ENCODE peak calls at places on chromosomes 16 and 17, in four cellular contexts. One of them, this sample, is unnamed.

GRCh38 chr17:27565874-27566672 is 64.9 kb upstream of the LGALS9 start:
- DNase-seq in CD8-positive, alpha-beta T cell: no peak
- DNase-seq in suprapubic skin: no peak
- DNase-seq in activated B cell treated with CpG ODN at 0.5 μM for 24 hours: no peak
- DNase-seq in this sample: no peak

GRCh38 chr17:57420674-57421392 is 164.5 kb downstream of the MSI2 start:
- DNase-seq in CD8-positive, alpha-beta T cell: no peak
- DNase-seq in suprapubic skin: no peak
- DNase-seq in activated B cell treated with CpG ODN at 0.5 μM for 24 hours: no peak
- DNase-seq in this sample: no peak

GRCh38 chr16:85393674-85394510 is 219.2 kb upstream of the GSE1 start:
- DNase-seq in activated B cell treated with CpG ODN at 0.5 μM for 24 hours: peak; percentile 65
- DNase-seq in suprapubic skin: no peak
- DNase-seq in CD8-positive, alpha-beta T cell: peak; percentile 59
- DNase-seq in this sample: peak; percentile 63

GRCh38 chr16:59719121-59719520 is 985.0 kb upstream of the GOT2 start:
- DNase-seq in CD8-positive, alpha-beta T cell: no peak
- DNase-seq in activated B cell treated with CpG ODN at 0.5 μM for 24 hours: no peak
- DNase-seq in suprapubic skin: no peak
- DNase-seq in this sample: no peak

GRCh38 chr16:81544261-81544660 is 99.7 kb downstream of the CMIP start:
- DNase-seq in suprapubic skin: no peak
- DNase-seq in activated B cell treated with CpG ODN at 0.5 μM for 24 hours: no peak
- DNase-seq in CD8-positive, alpha-beta T cell: no peak
- DNase-seq in this sample: no peak

GRCh38 chr17:39605492-39606433 is 2.0 kb downstream of the NEUROD2 start:
- DNase-seq in activated B cell treated with CpG ODN at 0.5 μM for 24 hours: peak; percentile 34
- DNase-seq in suprapubic skin: no peak
- DNase-seq in CD8-positive, alpha-beta T cell: no peak
- DNase-seq in this sample: no peak

GRCh38 chr17:41329279-41329925 is 13.9 kb upstream of the KRTAP17-1 start:
- DNase-seq in CD8-positive, alpha-beta T cell: no peak
- DNase-seq in suprapubic skin: no peak
- DNase-seq in activated B cell treated with CpG ODN at 0.5 μM for 24 hours: no peak
- DNase-seq in this sample: no peak

GRCh38 chr16:51062039-51062438 is 89.0 kb downstream of the SALL1 start:
- DNase-seq in CD8-positive, alpha-beta T cell: no peak
- DNase-seq in activated B cell treated with CpG ODN at 0.5 μM for 24 hours: no peak
- DNase-seq in suprapubic skin: no peak
- DNase-seq in this sample: no peak

GRCh38 chr17:55567240-55568216 is 56.3 kb upstream of the SMIM36 start:
- DNase-seq in suprapubic skin: no peak
- DNase-seq in CD8-positive, alpha-beta T cell: no peak
- DNase-seq in activated B cell treated with CpG ODN at 0.5 μM for 24 hours: no peak
- DNase-seq in this sample: no peak

GRCh38 chr16:84087461-84088151 is 29.1 kb downstream of the MBTPS1 start:
- DNase-seq in CD8-positive, alpha-beta T cell: no peak
- DNase-seq in suprapubic skin: no peak
- DNase-seq in activated B cell treated with CpG ODN at 0.5 μM for 24 hours: no peak
- DNase-seq in this sample: no peak

GRCh38 chr17:75109047-75109406 is 742 bp upstream of the ARMC7 start:
- DNase-seq in activated B cell treated with CpG ODN at 0.5 μM for 24 hours: no peak
- DNase-seq in suprapubic skin: no peak
- DNase-seq in CD8-positive, alpha-beta T cell: no peak
- DNase-seq in this sample: peak; percentile 25

GRCh38 chr16:68033101-68033500 is 10.0 kb downstream of the DUS2 start:
- DNase-seq in suprapubic skin: no peak
- DNase-seq in CD8-positive, alpha-beta T cell: no peak
- DNase-seq in activated B cell treated with CpG ODN at 0.5 μM for 24 hours: no peak
- DNase-seq in this sample: no peak

GRCh38 chr16:84868829-84869457 is 49.2 kb downstream of the CRISPLD2 start:
- DNase-seq in CD8-positive, alpha-beta T cell: no peak
- DNase-seq in activated B cell treated with CpG ODN at 0.5 μM for 24 hours: no peak
- DNase-seq in suprapubic skin: no peak
- DNase-seq in this sample: no peak

GRCh38 chr17:16534236-16534635 is 34.8 kb downstream of the ZNF287 start:
- DNase-seq in activated B cell treated with CpG ODN at 0.5 μM for 24 hours: no peak
- DNase-seq in suprapubic skin: no peak
- DNase-seq in CD8-positive, alpha-beta T cell: no peak
- DNase-seq in this sample: no peak

GRCh38 chr16:89704281-89704680 is 2.8 kb upstream of the SPATA2L start:
- DNase-seq in CD8-positive, alpha-beta T cell: no peak
- DNase-seq in suprapubic skin: no peak
- DNase-seq in activated B cell treated with CpG ODN at 0.5 μM for 24 hours: no peak
- DNase-seq in this sample: no peak

GRCh38 chr16:89700100-89700648 is 1.3 kb downstream of the SPATA2L start:
- DNase-seq in CD8-positive, alpha-beta T cell: peak; percentile 95
- DNase-seq in activated B cell treated with CpG ODN at 0.5 μM for 24 hours: peak; percentile 93
- DNase-seq in suprapubic skin: peak; percentile 99
- DNase-seq in this sample: peak; percentile 97

GRCh38 chr16:89701425-89702406 is at the start of gene SPATA2L:
- DNase-seq in suprapubic skin: peak; percentile 94
- DNase-seq in CD8-positive, alpha-beta T cell: peak; percentile 96
- DNase-seq in activated B cell treated with CpG ODN at 0.5 μM for 24 hours: peak; percentile 98
- DNase-seq in this sample: peak; percentile 95

GRCh38 chr16:89697616-89698331 is 3.7 kb downstream of the SPATA2L start:
- DNase-seq in CD8-positive, alpha-beta T cell: no peak
- DNase-seq in activated B cell treated with CpG ODN at 0.5 μM for 24 hours: no peak
- DNase-seq in suprapubic skin: no peak
- DNase-seq in this sample: no peak

DNA sequence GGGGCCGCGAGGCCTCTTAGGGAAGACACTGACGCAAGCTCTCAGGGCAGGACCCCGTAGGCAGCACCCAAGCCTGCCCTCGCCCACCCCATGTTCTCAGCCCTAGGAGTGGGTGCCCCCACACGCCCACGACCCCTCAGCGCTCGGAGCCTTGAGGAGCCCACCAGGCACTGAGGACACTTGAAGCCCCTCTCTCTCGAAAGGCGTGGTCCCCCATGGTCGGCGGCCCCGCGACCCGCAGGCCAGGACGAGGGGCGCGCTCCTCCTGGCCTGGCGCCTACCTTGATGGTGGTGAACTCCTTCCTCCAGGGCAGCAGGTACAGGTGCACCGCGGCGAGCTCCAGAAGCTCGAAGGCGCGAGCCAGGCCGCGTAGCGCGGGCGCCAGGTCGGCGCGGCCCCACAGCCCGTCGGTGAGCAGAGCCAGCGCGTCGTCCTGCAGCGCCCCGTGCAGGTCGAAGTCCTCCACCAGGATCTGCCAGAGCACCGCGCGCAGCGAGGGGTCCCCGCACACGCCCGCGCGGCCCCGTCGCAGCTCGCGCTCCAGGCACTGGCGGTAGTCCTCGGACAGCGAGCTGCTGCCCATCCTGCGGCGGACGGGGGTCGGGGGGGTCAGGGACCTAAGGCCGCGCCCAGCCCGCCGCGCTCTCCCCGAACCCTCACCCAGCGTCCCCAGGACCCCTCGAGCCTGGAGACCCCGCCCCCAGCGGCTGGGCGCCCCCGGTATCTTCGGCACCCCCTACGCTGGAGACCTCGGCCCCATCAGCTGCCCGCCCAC is 668 bp downstream of the SPATA2L start:
- DNase-seq in activated B cell treated with CpG ODN at 0.5 μM for 24 hours: peak; percentile 46
- DNase-seq in suprapubic skin: peak; percentile 80
- DNase-seq in CD8-positive, alpha-beta T cell: peak; percentile 20
- DNase-seq in this sample: peak; percentile 58
- TF ChIP-seq CTCF in activated B cell treated with CpG ODN at 0.5 μM for 24 hours: no peak
- TF ChIP-seq CTCF in suprapubic skin: peak; percentile 22
- TF ChIP-seq CTCF in CD8-positive, alpha-beta T cell: peak; percentile 64
- TF ChIP-seq CTCF in this sample: peak; percentile 47

GRCh38 chr17:48787850-48788249 is 29.2 kb downstream of the TTLL6 start:
- DNase-seq in activated B cell treated with CpG ODN at 0.5 μM for 24 hours: no peak
- DNase-seq in suprapubic skin: no peak
- DNase-seq in CD8-positive, alpha-beta T cell: no peak
- DNase-seq in this sample: no peak

GRCh38 chr17:48790607-48791127 is 26.4 kb downstream of the TTLL6 start:
- DNase-seq in CD8-positive, alpha-beta T cell: no peak
- DNase-seq in suprapubic skin: no peak
- DNase-seq in activated B cell treated with CpG ODN at 0.5 μM for 24 hours: no peak
- DNase-seq in this sample: no peak

GRCh38 chr17:48795444-48796162 is 21.4 kb downstream of the TTLL6 start:
- DNase-seq in CD8-positive, alpha-beta T cell: no peak
- DNase-seq in activated B cell treated with CpG ODN at 0.5 μM for 24 hours: no peak
- DNase-seq in suprapubic skin: no peak
- DNase-seq in this sample: no peak

GRCh38 chr17:48792033-48792798 is 24.8 kb downstream of the TTLL6 start:
- DNase-seq in activated B cell treated with CpG ODN at 0.5 μM for 24 hours: no peak
- DNase-seq in CD8-positive, alpha-beta T cell: no peak
- DNase-seq in suprapubic skin: no peak
- DNase-seq in this sample: no peak

GRCh38 chr17:48791128-48792032 is 25.6 kb downstream of the TTLL6 start:
- DNase-seq in suprapubic skin: peak; percentile 83
- DNase-seq in CD8-positive, alpha-beta T cell: no peak
- DNase-seq in activated B cell treated with CpG ODN at 0.5 μM for 24 hours: no peak
- DNase-seq in this sample: no peak
- TF ChIP-seq CTCF in suprapubic skin: peak; percentile 69
- TF ChIP-seq CTCF in CD8-positive, alpha-beta T cell: no peak
- TF ChIP-seq CTCF in activated B cell treated with CpG ODN at 0.5 μM for 24 hours: no peak
- TF ChIP-seq CTCF in this sample: peak; percentile 23

DNA sequence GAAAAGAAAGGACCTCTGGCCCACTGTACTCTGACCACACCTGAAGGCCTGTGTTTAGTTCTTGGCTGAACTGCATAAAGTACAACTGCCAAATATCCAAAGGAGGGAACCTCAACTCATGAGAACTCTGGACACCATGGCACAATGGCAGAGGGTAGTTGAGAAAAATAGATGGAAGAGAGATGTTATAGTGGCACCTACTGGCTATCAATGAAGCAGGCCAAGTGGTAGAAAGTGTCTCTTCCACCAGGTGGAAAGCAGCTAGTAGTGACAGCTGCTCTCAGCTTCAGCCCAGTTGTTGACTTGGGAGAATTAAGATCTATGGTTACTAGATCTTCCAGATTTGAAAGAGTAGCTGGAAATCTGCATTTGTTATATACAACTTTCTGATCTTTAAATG is 3.2 kb downstream of the MED31 start:
- DNase-seq in suprapubic skin: no peak
- DNase-seq in activated B cell treated with CpG ODN at 0.5 μM for 24 hours: no peak
- DNase-seq in CD8-positive, alpha-beta T cell: no peak
- DNase-seq in this sample: no peak
- TF ChIP-seq CTCF in suprapubic skin: no peak
- TF ChIP-seq CTCF in activated B cell treated with CpG ODN at 0.5 μM for 24 hours: no peak
- TF ChIP-seq CTCF in CD8-positive, alpha-beta T cell: peak; percentile 20
- TF ChIP-seq CTCF in this sample: no peak

DNA sequence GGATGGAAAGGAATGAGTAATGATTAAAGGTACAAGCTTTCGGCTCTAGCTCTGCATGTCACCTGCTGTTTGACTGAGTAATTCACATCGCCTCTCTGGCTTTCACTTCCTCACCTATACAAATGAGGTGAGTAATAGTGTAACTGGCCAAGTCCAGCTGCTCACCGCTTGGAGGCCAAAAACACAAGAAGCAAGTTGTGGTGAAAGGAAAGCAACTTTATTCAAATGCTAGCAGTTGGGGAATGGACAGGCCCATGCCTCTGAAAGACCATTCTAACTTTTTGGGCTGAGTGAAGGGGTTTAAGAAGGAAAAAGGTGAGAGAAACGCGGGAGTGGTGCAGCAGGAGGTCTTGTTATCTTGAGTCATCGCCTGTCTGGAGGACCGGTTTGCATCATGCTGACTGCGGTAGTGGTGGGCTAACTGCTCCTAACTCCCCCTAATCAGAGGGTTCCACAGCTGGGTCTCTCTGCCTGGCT is 45.7 kb upstream of the CSNK2A2 start:
- DNase-seq in suprapubic skin: no peak
- DNase-seq in CD8-positive, alpha-beta T cell: no peak
- DNase-seq in activated B cell treated with CpG ODN at 0.5 μM for 24 hours: no peak
- DNase-seq in this sample: no peak
- TF ChIP-seq CTCF in suprapubic skin: no peak
- TF ChIP-seq CTCF in CD8-positive, alpha-beta T cell: no peak
- TF ChIP-seq CTCF in activated B cell treated with CpG ODN at 0.5 μM for 24 hours: no peak
- TF ChIP-seq CTCF in this sample: no peak

DNA sequence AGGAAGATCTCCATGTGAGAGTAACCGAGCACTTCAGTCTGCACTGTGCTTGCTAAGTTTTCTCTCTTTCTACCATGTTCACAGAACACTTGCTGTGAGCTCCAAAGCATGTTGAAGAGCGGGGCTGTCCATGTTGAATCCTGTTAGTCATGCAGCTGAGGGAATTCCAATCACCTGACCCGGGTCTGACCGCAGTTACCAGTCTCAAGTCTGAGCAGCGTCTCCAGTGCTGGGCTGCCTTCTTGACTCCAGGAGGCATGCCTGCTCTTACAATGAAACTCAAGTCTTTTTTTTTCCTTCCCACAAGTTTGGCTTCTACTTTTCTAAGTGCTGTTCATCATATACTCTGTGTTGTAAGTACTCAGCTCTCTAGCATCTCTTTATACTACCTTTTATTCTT is 44.3 kb downstream of the HOXB1 start:
- DNase-seq in CD8-positive, alpha-beta T cell: no peak
- DNase-seq in suprapubic skin: no peak
- DNase-seq in activated B cell treated with CpG ODN at 0.5 μM for 24 hours: no peak
- DNase-seq in this sample: no peak
- TF ChIP-seq CTCF in CD8-positive, alpha-beta T cell: no peak
- TF ChIP-seq CTCF in suprapubic skin: no peak
- TF ChIP-seq CTCF in activated B cell treated with CpG ODN at 0.5 μM for 24 hours: no peak
- TF ChIP-seq CTCF in this sample: no peak

GRCh38 chr16:58336332-58337089 is 41.7 kb upstream of the PRSS54 start:
- DNase-seq in activated B cell treated with CpG ODN at 0.5 μM for 24 hours: peak; percentile 77
- DNase-seq in CD8-positive, alpha-beta T cell: peak; percentile 78
- DNase-seq in suprapubic skin: peak; percentile 90
- DNase-seq in this sample: peak; percentile 84

GRCh38 chr16:58333937-58334336 is 39.1 kb upstream of the PRSS54 start:
- DNase-seq in suprapubic skin: no peak
- DNase-seq in activated B cell treated with CpG ODN at 0.5 μM for 24 hours: no peak
- DNase-seq in CD8-positive, alpha-beta T cell: no peak
- DNase-seq in this sample: no peak

GRCh38 chr16:58337090-58337444 is 42.2 kb upstream of the PRSS54 start:
- DNase-seq in activated B cell treated with CpG ODN at 0.5 μM for 24 hours: no peak
- DNase-seq in suprapubic skin: no peak
- DNase-seq in CD8-positive, alpha-beta T cell: no peak
- DNase-seq in this sample: no peak

GRCh38 chr16:58338205-58338604 is 43.4 kb upstream of the PRSS54 start:
- DNase-seq in CD8-positive, alpha-beta T cell: no peak
- DNase-seq in suprapubic skin: no peak
- DNase-seq in activated B cell treated with CpG ODN at 0.5 μM for 24 hours: no peak
- DNase-seq in this sample: no peak

DNA sequence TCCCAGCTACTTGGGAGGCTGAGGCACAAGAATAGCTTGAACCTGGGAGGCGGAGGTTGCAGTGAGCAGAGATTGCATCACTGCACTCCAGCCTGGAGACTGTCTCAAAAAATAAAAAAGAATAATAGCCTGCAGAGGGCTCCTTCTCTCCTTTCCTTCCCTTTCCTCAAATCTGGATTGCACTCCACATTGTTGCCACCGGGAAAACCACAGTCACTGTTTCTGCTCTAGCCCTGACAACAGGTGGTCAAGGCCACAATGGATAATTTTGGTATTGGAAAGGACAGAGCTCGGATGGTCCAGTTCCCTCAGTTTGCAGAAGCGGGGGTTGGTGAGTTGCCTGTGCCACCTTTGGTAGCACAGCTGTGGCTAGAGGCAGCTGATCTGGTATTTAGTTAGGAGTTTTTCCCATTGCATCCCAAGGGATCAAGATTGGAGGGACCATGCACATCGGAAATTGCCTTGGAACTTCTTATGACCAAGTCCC is 44.7 kb upstream of the PRSS54 start:
- DNase-seq in suprapubic skin: no peak
- DNase-seq in CD8-positive, alpha-beta T cell: no peak
- DNase-seq in activated B cell treated with CpG ODN at 0.5 μM for 24 hours: no peak
- DNase-seq in this sample: no peak
- TF ChIP-seq CTCF in suprapubic skin: no peak
- TF ChIP-seq CTCF in CD8-positive, alpha-beta T cell: no peak
- TF ChIP-seq CTCF in activated B cell treated with CpG ODN at 0.5 μM for 24 hours: no peak
- TF ChIP-seq CTCF in this sample: no peak